ENCODE peak calls at places on chromosome 12, in four cellular contexts. M is HL-60, S is K562, V is GM12878. W is an unnamed sample.

GRCh38 chr12:95613021-95613420 is 61.7 kb upstream of the USP44 start:
- DNase-seq in S (no peak), M (no peak), V (no peak), W (no peak)

GRCh38 chr12:65570451-65571130 is 253.7 kb upstream of the HMGA2 start:
- DNase-seq in S (no peak), V (no peak), M (no peak), W (no peak)

GRCh38 chr12:3658327-3659163 is 94.4 kb downstream of the CRACR2A start:
- DNase-seq in V (no peak), M (peak; percentile 21), S (peak; percentile 45), W (peak; percentile 44)

GRCh38 chr12:3365416-3366385 is 125.3 kb upstream of the PRMT8 start:
- DNase-seq in M (no peak), S (peak; percentile 12), V (no peak), W (no peak)

GRCh38 chr12:1217191-1217949 is 226.3 kb downstream of the ERC1 start:
- DNase-seq in V (no peak), M (no peak), S (no peak), W (no peak)

GRCh38 chr12:873954-874353 is 75.5 kb downstream of the RAD52 start:
- DNase-seq in S (no peak), M (no peak), V (no peak), W (no peak)

GRCh38 chr12:102454330-102454729 is 26.0 kb downstream of the IGF1 start:
- DNase-seq in S (no peak), M (no peak), V (no peak), W (no peak)

GRCh38 chr12:7833831-7834230 is 38.9 kb downstream of the SLC2A14 start:
- DNase-seq in V (no peak), M (no peak), S (no peak), W (no peak)

GRCh38 chr12:122886851-122887816 is 8.8 kb downstream of the VPS37B start:
- DNase-seq in M (no peak), S (no peak), V (peak; percentile 84), W (no peak)

GRCh38 chr12:92602476-92602875 is 100.3 kb upstream of the PLEKHG7 start:
- DNase-seq in S (no peak), V (no peak), M (no peak), W (no peak)

GRCh38 chr12:27336254-27336653 is 3.6 kb downstream of the BMAL2 start:
- DNase-seq in V (no peak), S (no peak), M (no peak), W (no peak)

GRCh38 chr12:64679487-64679983 is 69.2 kb downstream of the RASSF3 start:
- DNase-seq in S (peak; percentile 71), M (no peak), V (no peak), W (no peak)

GRCh38 chr12:28709996-28710685 is 438.9 kb upstream of the FAR2 start:
- DNase-seq in M (no peak), S (no peak), V (no peak), W (no peak)

GRCh38 chr12:8912910-8913309 is 1.4 kb upstream of the PHC1 start:
- DNase-seq in V (no peak), S (peak; percentile 20), M (no peak), W (peak; percentile 22)

GRCh38 chr12:72272731-72273498 is 745 bp downstream of the TRHDE start:
- DNase-seq in V (no peak), S (no peak), M (no peak), W (peak; percentile 11)

GRCh38 chr12:6363330-6364036 is 11.9 kb downstream of the SCNN1A start:
- DNase-seq in S (peak; percentile 94), M (peak; percentile 48), V (no peak), W (peak; percentile 87)

GRCh38 chr12:67415473-67415872 is 146.3 kb downstream of the CAND1 start:
- DNase-seq in M (no peak), V (no peak), S (no peak), W (no peak)

GRCh38 chr12:33439587-33440011 is at the start of gene SYT10:
- DNase-seq in V (no peak), S (peak; percentile 62), M (no peak), W (no peak)

GRCh38 chr12:90854136-90854689 is 100.8 kb downstream of the CCER1 start:
- DNase-seq in S (peak; percentile 7), V (no peak), M (peak; percentile 12), W (no peak)

GRCh38 chr12:66066071-66066928 is 64.2 kb downstream of the LLPH start:
- DNase-seq in S (no peak), M (no peak), V (peak; percentile 75), W (no peak)

GRCh38 chr12:111741235-111741812 is 25.4 kb upstream of the ALDH2 start:
- DNase-seq in V (no peak), M (no peak), S (peak; percentile 69), W (no peak)

GRCh38 chr12:59916988-59917387 is 321.2 kb downstream of the SLC16A7 start:
- DNase-seq in S (no peak), V (no peak), M (no peak), W (no peak)
- TF ChIP-seq SPI1 in S (no peak), V (no peak), M (no peak), W (no peak)

GRCh38 chr12:77189463-77189862 is 124.1 kb upstream of the E2F7 start:
- DNase-seq in S (no peak), V (no peak), M (no peak), W (no peak)
- TF ChIP-seq POLR2AphosphoS5 in S (no peak), V (no peak), M (no peak), W (no peak)

GRCh38 chr12:11238275-11238674 is 31.2 kb downstream of the PRB3 start:
- DNase-seq in M (no peak), S (no peak), V (no peak), W (no peak)
- TF ChIP-seq SPI1 in M (no peak), S (no peak), V (no peak), W (no peak)

DNA sequence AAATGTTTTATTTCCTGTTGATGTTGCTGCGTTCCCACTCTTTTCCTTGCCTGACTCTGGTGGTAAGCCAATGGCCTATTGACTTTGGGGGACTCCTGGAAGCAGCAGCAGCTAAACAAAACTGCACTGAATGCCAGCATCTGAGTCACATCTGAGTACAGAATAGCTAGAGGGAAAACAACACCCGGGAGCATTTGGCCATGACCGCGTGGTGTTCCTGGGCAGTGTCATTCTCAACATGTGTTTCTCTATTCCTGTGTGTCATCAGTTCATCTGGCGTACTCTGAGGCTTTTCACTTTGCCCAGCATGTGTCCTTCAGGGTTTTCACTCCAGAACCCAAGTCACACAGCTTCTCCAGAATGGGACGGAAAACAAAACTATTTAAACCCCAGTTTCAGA is 238.8 kb downstream of the PAWR start:
- DNase-seq in M (no peak), S (no peak), V (no peak), W (no peak)
- TF ChIP-seq POLR2AphosphoS5 in M (no peak), S (no peak), V (no peak), W (no peak)

GRCh38 chr12:121724930-121725329 is 12.4 kb downstream of the TMEM120B start:
- DNase-seq in S (no peak), M (no peak), V (no peak), W (no peak)

GRCh38 chr12:121718653-121719239 is 6.2 kb downstream of the TMEM120B start:
- DNase-seq in S (peak; percentile 53), V (no peak), M (no peak), W (no peak)

GRCh38 chr12:121719926-121720414 is 7.4 kb downstream of the TMEM120B start:
- DNase-seq in S (no peak), M (no peak), V (no peak), W (no peak)

GRCh38 chr12:121723200-121723599 is 10.6 kb downstream of the TMEM120B start:
- DNase-seq in M (no peak), V (no peak), S (no peak), W (no peak)

DNA sequence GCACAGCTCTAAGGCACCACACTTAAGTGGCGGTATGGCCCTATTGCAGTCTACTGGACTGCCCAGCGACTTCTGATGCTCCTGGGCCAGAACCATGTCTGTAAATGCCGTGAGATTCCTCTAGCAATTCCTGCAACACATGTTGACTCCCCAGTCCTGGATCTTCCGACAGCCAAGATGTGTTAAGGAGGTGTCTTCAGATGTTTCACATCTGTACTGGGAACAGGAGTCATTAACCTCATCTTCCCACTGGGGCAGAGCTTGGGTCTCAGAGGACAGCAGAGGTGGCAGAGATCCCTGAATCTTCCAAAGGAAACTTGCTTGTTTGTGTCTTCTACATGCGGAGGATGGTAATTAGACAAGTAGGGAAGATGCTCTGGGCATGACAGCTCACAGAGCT is 8.2 kb downstream of the TMEM120B start:
- DNase-seq in S (no peak), V (no peak), M (no peak), W (no peak)
- TF ChIP-seq SPI1 in S (no peak), V (no peak), M (no peak), W (no peak)

GRCh38 chr12:123972448-123973401 is at the start of the genes CCDC92 and ZNF664:
- DNase-seq in V (peak; percentile 56), M (peak; percentile 76), S (peak; percentile 99), W (peak; percentile 95)
- TF ChIP-seq POLR2AphosphoS5 in V (peak; percentile 25), M (no peak), S (peak; percentile 35), W (no peak)

DNA sequence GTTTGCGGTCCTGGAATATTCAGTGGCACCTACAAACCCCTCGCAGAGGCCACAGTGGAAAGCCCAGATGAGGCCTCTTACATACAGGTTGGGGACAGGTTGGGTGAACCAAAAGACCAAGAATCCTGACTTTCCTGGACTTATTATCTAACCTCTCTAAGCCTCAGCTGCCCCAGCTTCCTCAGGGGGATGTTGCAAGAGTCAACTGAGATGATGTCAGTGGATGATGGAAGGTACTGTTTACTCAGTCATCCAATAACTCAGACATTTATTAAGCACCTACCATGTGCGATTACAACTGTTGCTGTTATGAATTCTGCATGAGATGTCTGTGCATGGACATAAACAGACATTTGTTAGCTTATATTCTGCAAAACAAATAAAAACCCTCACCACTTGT is 72.8 kb downstream of the RFX4 start:
- DNase-seq in V (no peak), M (no peak), S (no peak), W (no peak)
- TF ChIP-seq SPI1 in V (no peak), M (no peak), S (no peak), W (no peak)

W was measured in GM12891.